ENCODE peak calls at places on chromosomes 7 and 10, in eight cellular contexts. One of them, this sample, is unnamed.

GRCh38 chr10:123743441-123744225 is 77.5 kb downstream of the GPR26 start:
- DNase-seq in RPMI8226: no peak
- DNase-seq in NCI-H526 treated with DMSO at 0.1 percent for 48 hours: no peak
- DNase-seq in activated CD8-positive, alpha-beta T cell treated with anti-CD3 and anti-CD28 coated beads for 36 hours: no peak
- DNase-seq in germinal center: no peak
- DNase-seq in SK-N-DZ: peak
- DNase-seq in GM20000: no peak
- DNase-seq in stimulated activated CD8-positive, alpha-beta memory T cell treated with anti-CD3 and anti-CD28 coated beads, Interleukin-4, amount 100 ng/mL, for 1 hour: no peak
- DNase-seq in this sample: no peak

GRCh38 chr7:91287685-91288084 is 23.5 kb downstream of the FZD1 start:
- DNase-seq in RPMI8226: no peak
- DNase-seq in NCI-H526 treated with DMSO at 0.1 percent for 48 hours: no peak
- DNase-seq in activated CD8-positive, alpha-beta T cell treated with anti-CD3 and anti-CD28 coated beads for 36 hours: no peak
- DNase-seq in germinal center: no peak
- DNase-seq in SK-N-DZ: no peak
- DNase-seq in GM20000: no peak
- DNase-seq in stimulated activated CD8-positive, alpha-beta memory T cell treated with anti-CD3 and anti-CD28 coated beads, Interleukin-4, amount 100 ng/mL, for 1 hour: no peak
- DNase-seq in this sample: no peak

GRCh38 chr7:100693312-100694195 is 496 bp downstream of the GIGYF1 start:
- DNase-seq in RPMI8226: no peak
- DNase-seq in NCI-H526 treated with DMSO at 0.1 percent for 48 hours: no peak
- DNase-seq in activated CD8-positive, alpha-beta T cell treated with anti-CD3 and anti-CD28 coated beads for 36 hours: peak
- DNase-seq in germinal center: no peak
- DNase-seq in SK-N-DZ: no peak
- DNase-seq in GM20000: peak
- DNase-seq in stimulated activated CD8-positive, alpha-beta memory T cell treated with anti-CD3 and anti-CD28 coated beads, Interleukin-4, amount 100 ng/mL, for 1 hour: no peak
- DNase-seq in this sample: no peak

GRCh38 chr10:3906511-3907111 is 121.6 kb upstream of the KLF6 start:
- DNase-seq in RPMI8226: no peak
- DNase-seq in NCI-H526 treated with DMSO at 0.1 percent for 48 hours: peak
- DNase-seq in activated CD8-positive, alpha-beta T cell treated with anti-CD3 and anti-CD28 coated beads for 36 hours: no peak
- DNase-seq in germinal center: no peak
- DNase-seq in SK-N-DZ: no peak
- DNase-seq in GM20000: no peak
- DNase-seq in stimulated activated CD8-positive, alpha-beta memory T cell treated with anti-CD3 and anti-CD28 coated beads, Interleukin-4, amount 100 ng/mL, for 1 hour: no peak
- DNase-seq in this sample: no peak

GRCh38 chr10:124417846-124418725 is 637 bp downstream of the OAT start:
- DNase-seq in RPMI8226: peak
- DNase-seq in NCI-H526 treated with DMSO at 0.1 percent for 48 hours: peak
- DNase-seq in activated CD8-positive, alpha-beta T cell treated with anti-CD3 and anti-CD28 coated beads for 36 hours: peak
- DNase-seq in germinal center: peak
- DNase-seq in SK-N-DZ: peak
- DNase-seq in GM20000: peak
- DNase-seq in stimulated activated CD8-positive, alpha-beta memory T cell treated with anti-CD3 and anti-CD28 coated beads, Interleukin-4, amount 100 ng/mL, for 1 hour: peak
- DNase-seq in this sample: peak

GRCh38 chr10:71323407-71323806 is 4.3 kb downstream of the SLC29A3 start:
- DNase-seq in RPMI8226: no peak
- DNase-seq in NCI-H526 treated with DMSO at 0.1 percent for 48 hours: no peak
- DNase-seq in activated CD8-positive, alpha-beta T cell treated with anti-CD3 and anti-CD28 coated beads for 36 hours: peak
- DNase-seq in germinal center: peak
- DNase-seq in SK-N-DZ: no peak
- DNase-seq in GM20000: no peak
- DNase-seq in stimulated activated CD8-positive, alpha-beta memory T cell treated with anti-CD3 and anti-CD28 coated beads, Interleukin-4, amount 100 ng/mL, for 1 hour: no peak
- DNase-seq in this sample: no peak

GRCh38 chr7:155373359-155374273 is 75.9 kb downstream of the INSIG1 start:
- DNase-seq in RPMI8226: no peak
- DNase-seq in NCI-H526 treated with DMSO at 0.1 percent for 48 hours: no peak
- DNase-seq in activated CD8-positive, alpha-beta T cell treated with anti-CD3 and anti-CD28 coated beads for 36 hours: no peak
- DNase-seq in germinal center: no peak
- DNase-seq in SK-N-DZ: no peak
- DNase-seq in GM20000: no peak
- DNase-seq in stimulated activated CD8-positive, alpha-beta memory T cell treated with anti-CD3 and anti-CD28 coated beads, Interleukin-4, amount 100 ng/mL, for 1 hour: no peak
- DNase-seq in this sample: no peak

GRCh38 chr7:122448893-122449589 is 144.5 kb upstream of the FEZF1 start:
- DNase-seq in RPMI8226: no peak
- DNase-seq in NCI-H526 treated with DMSO at 0.1 percent for 48 hours: no peak
- DNase-seq in activated CD8-positive, alpha-beta T cell treated with anti-CD3 and anti-CD28 coated beads for 36 hours: no peak
- DNase-seq in germinal center: no peak
- DNase-seq in SK-N-DZ: no peak
- DNase-seq in GM20000: no peak
- DNase-seq in stimulated activated CD8-positive, alpha-beta memory T cell treated with anti-CD3 and anti-CD28 coated beads, Interleukin-4, amount 100 ng/mL, for 1 hour: no peak
- DNase-seq in this sample: no peak

GRCh38 chr7:5703572-5704533 is 77.6 kb downstream of the RNF216 start:
- DNase-seq in RPMI8226: no peak
- DNase-seq in NCI-H526 treated with DMSO at 0.1 percent for 48 hours: no peak
- DNase-seq in activated CD8-positive, alpha-beta T cell treated with anti-CD3 and anti-CD28 coated beads for 36 hours: peak
- DNase-seq in germinal center: no peak
- DNase-seq in SK-N-DZ: no peak
- DNase-seq in GM20000: no peak
- DNase-seq in stimulated activated CD8-positive, alpha-beta memory T cell treated with anti-CD3 and anti-CD28 coated beads, Interleukin-4, amount 100 ng/mL, for 1 hour: no peak
- DNase-seq in this sample: no peak

GRCh38 chr7:104230606-104231005 is 22.8 kb upstream of the ORC5 start:
- DNase-seq in RPMI8226: no peak
- DNase-seq in NCI-H526 treated with DMSO at 0.1 percent for 48 hours: no peak
- DNase-seq in activated CD8-positive, alpha-beta T cell treated with anti-CD3 and anti-CD28 coated beads for 36 hours: no peak
- DNase-seq in germinal center: no peak
- DNase-seq in SK-N-DZ: peak
- DNase-seq in GM20000: no peak
- DNase-seq in stimulated activated CD8-positive, alpha-beta memory T cell treated with anti-CD3 and anti-CD28 coated beads, Interleukin-4, amount 100 ng/mL, for 1 hour: no peak
- DNase-seq in this sample: no peak

GRCh38 chr7:141701489-141702046 is 398 bp downstream of the DENND11 start:
- DNase-seq in RPMI8226: peak
- DNase-seq in NCI-H526 treated with DMSO at 0.1 percent for 48 hours: peak
- DNase-seq in activated CD8-positive, alpha-beta T cell treated with anti-CD3 and anti-CD28 coated beads for 36 hours: peak
- DNase-seq in germinal center: peak
- DNase-seq in SK-N-DZ: peak
- DNase-seq in GM20000: peak
- DNase-seq in stimulated activated CD8-positive, alpha-beta memory T cell treated with anti-CD3 and anti-CD28 coated beads, Interleukin-4, amount 100 ng/mL, for 1 hour: peak
- DNase-seq in this sample: peak

GRCh38 chr7:125934539-125934938 is 1004.9 kb upstream of the POT1 start:
- DNase-seq in RPMI8226: peak
- DNase-seq in NCI-H526 treated with DMSO at 0.1 percent for 48 hours: no peak
- DNase-seq in activated CD8-positive, alpha-beta T cell treated with anti-CD3 and anti-CD28 coated beads for 36 hours: no peak
- DNase-seq in germinal center: no peak
- DNase-seq in SK-N-DZ: no peak
- DNase-seq in GM20000: no peak
- DNase-seq in stimulated activated CD8-positive, alpha-beta memory T cell treated with anti-CD3 and anti-CD28 coated beads, Interleukin-4, amount 100 ng/mL, for 1 hour: no peak
- DNase-seq in this sample: no peak

GRCh38 chr10:72464438-72464837 is 109.7 kb upstream of the DNAJB12 start:
- DNase-seq in RPMI8226: no peak
- DNase-seq in NCI-H526 treated with DMSO at 0.1 percent for 48 hours: no peak
- DNase-seq in activated CD8-positive, alpha-beta T cell treated with anti-CD3 and anti-CD28 coated beads for 36 hours: no peak
- DNase-seq in germinal center: no peak
- DNase-seq in SK-N-DZ: no peak
- DNase-seq in GM20000: no peak
- DNase-seq in stimulated activated CD8-positive, alpha-beta memory T cell treated with anti-CD3 and anti-CD28 coated beads, Interleukin-4, amount 100 ng/mL, for 1 hour: no peak
- DNase-seq in this sample: no peak

GRCh38 chr7:5324961-5325360 is 42.2 kb downstream of the SLC29A4 start:
- DNase-seq in RPMI8226: no peak
- DNase-seq in NCI-H526 treated with DMSO at 0.1 percent for 48 hours: no peak
- DNase-seq in activated CD8-positive, alpha-beta T cell treated with anti-CD3 and anti-CD28 coated beads for 36 hours: no peak
- DNase-seq in germinal center: no peak
- DNase-seq in SK-N-DZ: no peak
- DNase-seq in GM20000: no peak
- DNase-seq in stimulated activated CD8-positive, alpha-beta memory T cell treated with anti-CD3 and anti-CD28 coated beads, Interleukin-4, amount 100 ng/mL, for 1 hour: no peak
- DNase-seq in this sample: no peak

GRCh38 chr10:7458554-7458953 is 47.7 kb upstream of the SFMBT2 start:
- DNase-seq in RPMI8226: no peak
- DNase-seq in NCI-H526 treated with DMSO at 0.1 percent for 48 hours: no peak
- DNase-seq in activated CD8-positive, alpha-beta T cell treated with anti-CD3 and anti-CD28 coated beads for 36 hours: no peak
- DNase-seq in germinal center: no peak
- DNase-seq in SK-N-DZ: no peak
- DNase-seq in GM20000: no peak
- DNase-seq in stimulated activated CD8-positive, alpha-beta memory T cell treated with anti-CD3 and anti-CD28 coated beads, Interleukin-4, amount 100 ng/mL, for 1 hour: no peak
- DNase-seq in this sample: no peak

GRCh38 chr10:60082341-60083038 is 176.1 kb upstream of the CCDC6 start:
- DNase-seq in RPMI8226: no peak
- DNase-seq in NCI-H526 treated with DMSO at 0.1 percent for 48 hours: no peak
- DNase-seq in activated CD8-positive, alpha-beta T cell treated with anti-CD3 and anti-CD28 coated beads for 36 hours: no peak
- DNase-seq in germinal center: no peak
- DNase-seq in SK-N-DZ: no peak
- DNase-seq in GM20000: no peak
- DNase-seq in stimulated activated CD8-positive, alpha-beta memory T cell treated with anti-CD3 and anti-CD28 coated beads, Interleukin-4, amount 100 ng/mL, for 1 hour: no peak
- DNase-seq in this sample: no peak

This sample was measured in substantia nigra.